ENCODE peak calls at places on chromosomes 2 and 18, in six cellular contexts. C is IMR-90, N is left ventricle myocardium inferior, Z is kidney epithelial cell, M is ovary, Y is neural progenitor cell. S is an unnamed sample.
A peak's percentile ranks its signal among the peaks of the same experiment; 100 is the strongest.

GRCh38 chr18:12765127-12765526 is 62.3 kb downstream of the PSMG2 start:
- DNase-seq in C (no peak), Y (no peak), M (no peak), Z (no peak), N (no peak), S (no peak)

GRCh38 chr2:236749346-236749745 is 179.7 kb downstream of the ACKR3 start:
- DNase-seq in C (peak; percentile 46), M (no peak), Y (no peak), Z (no peak), N (no peak), S (peak; percentile 42)

GRCh38 chr2:241989074-241989473 is 119.5 kb downstream of the RTP5 start:
- DNase-seq in Y (no peak), C (no peak), M (peak; percentile 3), Z (no peak), N (no peak), S (no peak)

GRCh38 chr2:226609361-226609760 is 190.3 kb downstream of the IRS1 start:
- DNase-seq in N (no peak), Y (no peak), C (peak; percentile 96), Z (no peak), M (no peak), S (peak; percentile 21)

GRCh38 chr2:182553483-182553882 is 126.6 kb upstream of the PDE1A start:
- DNase-seq in M (no peak), C (no peak), N (no peak), Z (no peak), Y (no peak), S (no peak)

GRCh38 chr18:27922780-27923179 is 254.2 kb downstream of the CDH2 start:
- DNase-seq in Y (no peak), Z (no peak), C (no peak), M (no peak), N (no peak), S (no peak)

GRCh38 chr2:74004212-74005182 is 19.8 kb downstream of the TET3 start:
- DNase-seq in M (no peak), C (no peak), Z (no peak), Y (no peak), N (no peak), S (no peak)

GRCh38 chr2:224584111-224584764 is 925 bp downstream of the CUL3 start:
- DNase-seq in N (peak; percentile 30), C (peak; percentile 38), M (no peak), Z (no peak), Y (peak; percentile 68), S (peak; percentile 29)

GRCh38 chr2:83234291-83234690 is 1224.8 kb downstream of the SUCLG1 start:
- DNase-seq in Z (no peak), Y (peak; percentile 2), C (no peak), N (no peak), M (no peak), S (no peak)

GRCh38 chr2:133438026-133438425 is 130.2 kb downstream of the NCKAP5 start:
- DNase-seq in Y (no peak), Z (no peak), C (no peak), M (no peak), N (no peak), S (no peak)

GRCh38 chr2:185144159-185144919 is 546.0 kb downstream of the ZNF804A start:
- DNase-seq in Y (no peak), N (no peak), Z (no peak), C (no peak), M (no peak), S (no peak)

GRCh38 chr2:152573168-152573567 is 144.1 kb downstream of the PRPF40A start:
- DNase-seq in C (peak; percentile 93), Z (no peak), N (no peak), Y (no peak), M (no peak), S (peak; percentile 54)

GRCh38 chr2:238256111-238256510 is 16.3 kb upstream of the HES6 start:
- DNase-seq in Z (no peak), N (no peak), Y (no peak), C (no peak), M (no peak), S (no peak)

GRCh38 chr2:82538590-82538989 is 1920.5 kb downstream of the SUCLG1 start:
- DNase-seq in Y (no peak), M (no peak), Z (no peak), C (no peak), N (no peak), S (no peak)

GRCh38 chr2:237616373-237617304 is 10.7 kb upstream of the LRRFIP1 start:
- DNase-seq in M (no peak), Z (no peak), Y (no peak), C (peak; percentile 85), N (no peak), S (no peak)

GRCh38 chr2:6645672-6646071 is 220.0 kb downstream of the CMPK2 start:
- DNase-seq in M (no peak), Z (no peak), C (no peak), N (no peak), Y (no peak), S (no peak)

GRCh38 chr2:189409647-189410046 is 31.6 kb upstream of the WDR75 start:
- DNase-seq in C (no peak), M (no peak), Z (no peak), N (no peak), Y (no peak), S (no peak)

DNA sequence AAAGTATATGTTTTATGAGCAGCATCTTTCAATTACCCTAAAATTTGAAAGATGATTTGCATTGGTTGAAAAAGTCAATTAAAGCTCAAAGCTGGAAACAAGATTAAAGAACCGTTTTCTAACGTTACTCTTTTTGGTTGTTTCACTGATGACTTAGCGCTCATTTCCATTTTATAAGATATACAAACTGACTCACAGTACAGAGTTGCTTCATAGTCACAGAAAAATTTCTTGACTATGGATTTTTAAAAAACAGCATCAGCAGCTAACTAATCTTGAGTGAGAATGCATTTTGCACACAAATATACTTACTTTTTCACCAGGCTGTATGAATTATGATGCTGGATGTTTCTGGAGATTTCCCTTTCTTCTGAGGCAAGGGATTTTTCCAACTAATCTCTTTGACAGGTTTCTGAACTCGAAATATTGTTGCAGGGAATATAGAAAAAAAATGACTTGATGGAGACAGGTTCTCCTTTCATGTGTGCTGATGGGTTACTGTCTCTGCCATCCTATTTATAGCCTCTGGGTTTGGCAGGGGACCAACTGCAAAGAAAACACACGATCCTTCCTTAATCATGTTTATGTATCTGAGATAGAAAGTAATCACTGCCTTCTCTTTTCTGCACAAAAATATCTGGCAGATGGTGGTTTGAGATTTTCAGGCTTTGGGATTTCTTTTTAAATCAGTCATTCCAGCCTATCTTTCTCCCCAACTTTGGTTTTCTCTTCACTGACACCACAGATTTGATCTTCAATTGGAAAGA is 129.4 kb upstream of the DAPL1 start:
- DNase-seq in Y (no peak), N (no peak), C (peak; percentile 76), M (no peak), Z (no peak), S (no peak)
- H3K36me3 ChIP-seq in Y (no peaks in the 10 kb centered on the region), N (peaks cover 43% of the 10 kb centered on the region), C (peaks cover 18% of the 10 kb centered on the region), M (no peaks in the 10 kb centered on the region), Z (peaks cover 2% of the 10 kb centered on the region), S (peaks cover 23% of the 10 kb centered on the region)

DNA sequence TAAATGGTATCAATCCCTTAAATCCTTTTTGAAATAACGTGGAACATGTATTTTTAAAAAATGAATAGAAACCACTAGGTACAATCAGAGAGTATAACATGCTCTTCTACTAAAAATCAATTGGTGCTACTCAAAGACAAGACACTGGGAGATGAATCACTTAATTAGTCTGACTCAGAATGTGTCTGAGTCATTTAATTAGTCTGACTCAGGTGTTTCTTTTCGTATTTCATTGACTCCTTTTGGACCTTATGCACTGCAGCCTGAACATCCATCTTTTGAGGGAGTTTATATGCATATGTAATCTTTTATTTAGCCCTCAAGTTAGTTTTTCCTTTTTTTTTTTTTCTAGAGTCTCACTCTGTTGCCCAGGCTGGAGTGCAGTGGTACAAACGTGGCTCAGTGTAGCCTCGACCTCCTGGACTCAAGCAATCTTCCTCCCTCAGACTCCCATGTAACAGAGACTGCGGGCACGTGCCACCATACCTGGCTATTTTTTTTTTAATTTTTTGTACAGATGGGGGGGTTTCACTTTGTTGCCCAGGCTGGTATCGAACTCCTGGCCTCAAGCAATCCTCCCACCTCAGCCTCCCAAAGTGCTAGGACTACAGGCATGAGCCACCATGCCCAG is 26.5 kb downstream of the PPP4R3B start:
- DNase-seq in Z (peak; percentile 41), M (no peak), C (peak; percentile 60), N (no peak), Y (no peak), S (no peak)
- H3K36me3 ChIP-seq in Z (no peaks in the 10 kb centered on the region), M (no peaks in the 10 kb centered on the region), C (peaks cover 1% of the 10 kb centered on the region), N (peaks cover 26% of the 10 kb centered on the region), Y (peaks cover 11% of the 10 kb centered on the region), S (peaks cover 19% of the 10 kb centered on the region)

GRCh38 chr2:11179899-11180298 is 24.6 kb downstream of the SLC66A3 start:
- DNase-seq in N (no peak), C (peak; percentile 48), Z (no peak), Y (no peak), M (no peak), S (no peak)
- H3K36me3 ChIP-seq in N (peaks cover 52% of the 10 kb centered on the region), C (peaks cover 7% of the 10 kb centered on the region), Z (no peaks in the 10 kb centered on the region), Y (no peaks in the 10 kb centered on the region), M (no peaks in the 10 kb centered on the region), S (peaks cover 35% of the 10 kb centered on the region)

GRCh38 chr2:233544079-233544690 is 22.4 kb downstream of the USP40 start:
- DNase-seq in C (no peak), N (no peak), Y (no peak), M (no peak), Z (peak; percentile 52), S (peak; percentile 7)
- H3K36me3 ChIP-seq in C (peaks cover 16% of the 10 kb centered on the region), N (peaks cover 96% of the 10 kb centered on the region), Y (no peaks in the 10 kb centered on the region), M (no peaks in the 10 kb centered on the region), Z (no peaks in the 10 kb centered on the region), S (peaks cover 52% of the 10 kb centered on the region)

DNA sequence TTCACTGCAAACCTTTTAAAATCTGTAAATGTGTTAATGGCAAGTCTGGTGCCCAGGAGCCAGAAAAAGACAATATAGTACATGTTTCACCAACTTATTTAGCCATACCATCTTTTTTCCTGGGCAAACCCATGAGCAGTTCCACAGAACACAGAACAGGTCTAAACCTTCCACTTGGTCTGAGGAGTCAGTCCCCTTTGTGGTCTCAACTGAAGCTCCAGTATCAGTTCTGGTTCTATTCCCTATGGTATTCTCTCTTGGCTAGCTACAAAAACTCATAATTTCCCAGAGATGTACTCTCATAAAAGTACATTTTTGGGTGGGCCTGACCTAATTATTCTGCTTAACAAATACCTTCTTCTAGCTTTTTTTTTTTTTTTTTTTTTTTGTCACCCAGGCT is 31.2 kb downstream of the STK17B start:
- DNase-seq in Y (no peak), Z (no peak), M (no peak), C (no peak), N (no peak), S (no peak)
- H3K36me3 ChIP-seq in Y (no peaks in the 10 kb centered on the region), Z (peaks cover 1% of the 10 kb centered on the region), M (no peaks in the 10 kb centered on the region), C (peaks cover 32% of the 10 kb centered on the region), N (peaks cover 55% of the 10 kb centered on the region), S (peaks cover 87% of the 10 kb centered on the region)

GRCh38 chr2:10915731-10916331 is 4.1 kb downstream of the KCNF1 start:
- DNase-seq in Z (no peak), M (no peak), N (no peak), Y (no peak), C (no peak), S (no peak)
- H3K36me3 ChIP-seq in Z (no peaks in the 10 kb centered on the region), M (no peaks in the 10 kb centered on the region), N (no peaks in the 10 kb centered on the region), Y (no peaks in the 10 kb centered on the region), C (no peaks in the 10 kb centered on the region), S (no peaks in the 10 kb centered on the region)

GRCh38 chr2:71121479-71121878 is 8.6 kb downstream of the MCEE start:
- DNase-seq in C (no peak), Y (no peak), Z (no peak), M (no peak), N (no peak), S (no peak)
- H3K36me3 ChIP-seq in C (peaks cover 23% of the 10 kb centered on the region), Y (no peaks in the 10 kb centered on the region), Z (no peaks in the 10 kb centered on the region), M (no peaks in the 10 kb centered on the region), N (peaks cover 66% of the 10 kb centered on the region), S (peaks cover 2% of the 10 kb centered on the region)

S was measured in MG63.